ENCODE peak calls at places on chromosomes 16 and 17, in four cellular contexts. Z, F, M and N are unnamed samples.

GRCh38 chr17:80361495-80362220 is 53.3 kb upstream of the ENDOV start:
- DNase-seq in Z (no peak), F (no peak), M (no peak), N (no peak)

GRCh38 chr17:81342062-81342699 is 47.1 kb upstream of the SLC38A10 start:
- DNase-seq in Z (no peak), F (peak), M (no peak), N (no peak)

GRCh38 chr17:43772877-43773648 is 5.7 kb downstream of the DUSP3 start:
- DNase-seq in Z (peak), F (no peak), M (no peak), N (no peak)

GRCh38 chr16:68257251-68257905 is 6.9 kb upstream of the SLC7A6 start:
- DNase-seq in Z (no peak), F (no peak), M (peak), N (peak)

GRCh38 chr17:14317383-14317782 is 16.5 kb downstream of the HS3ST3B1 start:
- DNase-seq in Z (no peak), F (no peak), M (no peak), N (no peak)

GRCh38 chr17:39568710-39569109 is 39.0 kb downstream of the NEUROD2 start:
- DNase-seq in Z (no peak), F (no peak), M (no peak), N (no peak)

GRCh38 chr17:14725729-14726128 is 424.8 kb downstream of the HS3ST3B1 start:
- DNase-seq in Z (no peak), F (no peak), M (peak), N (peak)

GRCh38 chr16:17416461-17417221 is 54.1 kb downstream of the XYLT1 start:
- DNase-seq in Z (peak), F (no peak), M (peak), N (peak)

GRCh38 chr17:35416659-35417058 is 15.6 kb downstream of the SLFN12 start:
- DNase-seq in Z (no peak), F (no peak), M (no peak), N (no peak)

GRCh38 chr17:74243013-74243755 is 29.8 kb downstream of the TTYH2 start:
- DNase-seq in Z (peak), F (no peak), M (no peak), N (no peak)

GRCh38 chr16:51556694-51557327 is 405.7 kb upstream of the SALL1 start:
- DNase-seq in Z (no peak), F (peak), M (peak), N (peak)

GRCh38 chr17:9465216-9465921 is 110.3 kb downstream of the STX8 start:
- DNase-seq in Z (no peak), F (no peak), M (peak), N (peak)

GRCh38 chr16:21659124-21659523 is 4.6 kb upstream of the OTOA start:
- DNase-seq in Z (no peak), F (no peak), M (no peak), N (no peak)
- TF ChIP-seq CTCF in Z (no peak), F (no peak), M (no peak), N (no peak)

GRCh38 chr16:71540-72341 is 690 bp downstream of the RHBDF1 start:
- DNase-seq in Z (peak), F (peak), M (peak), N (peak)

GRCh38 chr16:69181-69580 is 3.2 kb downstream of the RHBDF1 start:
- DNase-seq in Z (no peak), F (no peak), M (no peak), N (no peak)

GRCh38 chr16:74025-74424 is 1.6 kb upstream of the RHBDF1 start:
- DNase-seq in Z (peak), F (no peak), M (no peak), N (no peak)

GRCh38 chr16:72561-73537 is at the start of gene RHBDF1:
- DNase-seq in Z (peak), F (peak), M (peak), N (peak)

GRCh38 chr16:71210-71539 is 1.3 kb downstream of the RHBDF1 start:
- DNase-seq in Z (no peak), F (no peak), M (no peak), N (no peak)
- H3K4me3 ChIP-seq in Z (peak), F (peak), M (peak), N (peak)

GRCh38 chr17:54749157-54749556 is 151.5 kb upstream of the TOM1L1 start:
- DNase-seq in Z (no peak), F (no peak), M (no peak), N (no peak)

DNA sequence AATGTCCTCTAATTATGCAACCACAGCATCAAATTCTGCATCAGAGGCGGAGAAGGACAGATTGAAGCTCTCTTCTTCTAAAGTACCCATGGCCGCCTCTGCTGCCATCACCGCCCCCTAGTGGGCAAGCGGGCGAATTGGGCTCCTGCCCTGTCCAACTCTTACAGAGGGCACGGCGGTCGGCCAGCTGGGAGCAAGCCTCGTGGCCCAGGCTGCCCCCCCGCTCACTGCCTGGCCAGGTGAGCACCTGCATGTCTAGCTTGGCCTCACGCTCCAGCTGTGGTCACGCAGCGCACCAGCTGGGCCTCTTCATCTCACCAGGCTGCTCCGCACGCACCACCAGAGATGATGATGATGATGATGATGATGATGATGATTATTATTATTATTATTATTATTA is 146.1 kb upstream of the TOM1L1 start:
- DNase-seq in Z (no peak), F (no peak), M (no peak), N (no peak)
- TF ChIP-seq CTCF in Z (no peak), F (no peak), M (no peak), N (no peak)

GRCh38 chr17:68599873-68600122 is 1.4 kb downstream of the FAM20A start:
- DNase-seq in Z (peak), F (peak), M (no peak), N (no peak)

GRCh38 chr17:68602267-68602644 is 1.1 kb upstream of the FAM20A start:
- DNase-seq in Z (no peak), F (no peak), M (no peak), N (no peak)

GRCh38 chr17:68600123-68600880 is 865 bp downstream of the FAM20A start:
- DNase-seq in Z (peak), F (peak), M (no peak), N (no peak)

GRCh38 chr17:68601565-68602266 is 549 bp upstream of the FAM20A start:
- DNase-seq in Z (peak), F (no peak), M (no peak), N (no peak)

GRCh38 chr17:68600881-68601564 is at the start of gene FAM20A:
- DNase-seq in Z (peak), F (peak), M (no peak), N (peak)
- H3K4me3 ChIP-seq in Z (peak), F (peak), M (peak), N (peak)